ENCODE peak calls at places on chromosomes 3 and 15, in nine cellular contexts. C, P, L, K, Y, B, Q, Z and N are unnamed samples.

GRCh38 chr15:98562361-98562791 is 86.0 kb upstream of the IGF1R start:
- DNase-seq in Y (no peak), L (no peak), Q (no peak), P (no peak), Z (no peak), C (no peak), K (peak; percentile 94), B (peak; percentile 43), N (no peak)

GRCh38 chr3:34683851-34684250 is 885.4 kb downstream of the PDCD6IP start:
- DNase-seq in P (peak; percentile 41), Q (peak; percentile 65), B (peak; percentile 74), Z (peak; percentile 22), C (peak; percentile 43), K (no peak), L (no peak), Y (peak; percentile 2), N (no peak)

GRCh38 chr3:126245811-126246727 is 65.7 kb upstream of the ALDH1L1 start:
- DNase-seq in P (no peak), L (peak; percentile 77), B (peak; percentile 45), Q (peak; percentile 70), K (peak; percentile 82), Y (peak; percentile 33), C (peak; percentile 45), Z (peak; percentile 48), N (no peak)

GRCh38 chr3:87426916-87427315 is 150.5 kb upstream of the POU1F1 start:
- DNase-seq in Z (no peak), K (no peak), Q (no peak), B (no peak), Y (no peak), P (no peak), L (no peak), C (no peak), N (no peak)

GRCh38 chr3:130895690-130896089 is 1.8 kb downstream of the ATP2C1 start:
- DNase-seq in C (no peak), B (no peak), Q (no peak), K (no peak), Z (no peak), Y (no peak), L (no peak), P (no peak), N (no peak)

GRCh38 chr3:127011270-127011992 is 28.5 kb downstream of the PLXNA1 start:
- DNase-seq in K (no peak), Z (no peak), L (no peak), C (no peak), P (no peak), Y (no peak), B (no peak), Q (peak; percentile 16), N (no peak)

GRCh38 chr3:142693294-142693853 is 30.5 kb upstream of the TRPC1 start:
- DNase-seq in C (no peak), L (no peak), Y (no peak), K (no peak), Q (no peak), Z (no peak), B (no peak), P (no peak), N (no peak)

GRCh38 chr3:29282431-29283296 is 1.8 kb downstream of the RBMS3 start:
- DNase-seq in L (no peak), Q (no peak), Y (no peak), Z (no peak), B (no peak), C (no peak), K (no peak), P (no peak), N (no peak)

GRCh38 chr3:54954516-54954915 is 26.7 kb upstream of the LRTM1 start:
- DNase-seq in Q (no peak), C (no peak), P (peak; percentile 25), K (no peak), Z (no peak), L (no peak), B (no peak), Y (no peak), N (no peak)

GRCh38 chr3:76940181-76940770 is 99.6 kb upstream of the ROBO2 start:
- DNase-seq in K (no peak), Z (peak; percentile 12), Y (no peak), C (no peak), B (no peak), Q (no peak), L (no peak), P (no peak), N (no peak)

GRCh38 chr15:51403072-51403878 is 61.8 kb downstream of the GLDN start:
- DNase-seq in L (no peak), Z (peak; percentile 15), C (no peak), B (no peak), Y (peak; percentile 52), Q (no peak), P (no peak), K (no peak), N (no peak)

DNA sequence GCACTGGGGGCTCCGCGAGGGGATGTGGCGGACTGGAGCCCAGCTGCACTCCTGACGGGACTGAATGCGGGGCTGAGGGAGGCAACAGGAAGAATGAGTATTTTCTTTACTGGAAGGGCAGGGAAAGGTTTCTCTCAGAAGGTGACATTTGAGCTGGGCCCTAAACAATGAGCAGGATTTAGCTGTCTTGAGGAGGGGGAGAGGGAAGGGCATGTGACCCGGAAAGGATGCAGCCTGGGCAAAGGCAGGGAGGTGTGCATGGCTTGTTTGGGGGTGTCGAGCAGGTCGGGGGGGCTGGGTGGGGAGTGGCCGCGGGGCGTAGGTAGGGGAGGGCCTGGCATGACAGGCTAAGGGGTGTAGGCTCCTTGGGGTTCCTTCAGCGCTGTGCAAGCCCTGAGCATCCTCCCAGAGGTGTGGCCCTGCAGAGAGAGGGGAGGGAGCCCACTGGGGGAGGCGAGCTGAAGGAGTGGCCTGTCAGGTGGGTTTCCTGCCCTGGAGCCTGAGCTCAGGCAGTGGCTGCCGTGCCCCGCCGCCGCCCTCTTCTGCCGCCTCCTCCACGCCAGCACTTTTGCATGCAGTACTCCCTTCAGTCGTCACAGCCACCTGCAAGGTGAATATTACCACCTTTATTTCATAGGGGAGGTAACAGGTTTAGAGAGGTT is 17.2 kb upstream of the ANKDD1A start:
- DNase-seq in Y (no peak), K (peak; percentile 70), C (no peak), Q (no peak), P (no peak), B (peak; percentile 84), Z (no peak), L (no peak), N (no peak)
- TF ChIP-seq EP300 in Y (no peak), K (no peak), C (no peak), Q (no peak), P (no peak), B (no peak), Z (no peak), L (no peak), N (no peak)

GRCh38 chr15:69593981-69594966 is 141.7 kb downstream of the RPLP1 start:
- DNase-seq in B (peak; percentile 90), L (no peak), P (no peak), Z (peak; percentile 98), Y (peak; percentile 89), C (peak; percentile 92), Q (peak; percentile 47), K (peak; percentile 58), N (no peak)
- TF ChIP-seq EP300 in B (peak; percentile 61), L (no peak), P (no peak), Z (peak; percentile 84), Y (peak; percentile 53), C (no peak), Q (no peak), K (no peak), N (no peak)

GRCh38 chr15:68887120-68887519 is 43.2 kb upstream of the SPESP1 start:
- DNase-seq in Q (no peak), K (no peak), Y (no peak), L (no peak), B (no peak), P (no peak), Z (no peak), C (no peak), N (no peak)

GRCh38 chr15:68894208-68894607 is 36.1 kb upstream of the SPESP1 start:
- DNase-seq in C (no peak), B (no peak), Y (no peak), K (no peak), Z (no peak), P (no peak), L (no peak), Q (no peak), N (no peak)

GRCh38 chr15:68885070-68885469 is 45.3 kb upstream of the SPESP1 start:
- DNase-seq in P (no peak), Z (no peak), Q (no peak), B (no peak), C (no peak), Y (no peak), K (no peak), L (no peak), N (no peak)

DNA sequence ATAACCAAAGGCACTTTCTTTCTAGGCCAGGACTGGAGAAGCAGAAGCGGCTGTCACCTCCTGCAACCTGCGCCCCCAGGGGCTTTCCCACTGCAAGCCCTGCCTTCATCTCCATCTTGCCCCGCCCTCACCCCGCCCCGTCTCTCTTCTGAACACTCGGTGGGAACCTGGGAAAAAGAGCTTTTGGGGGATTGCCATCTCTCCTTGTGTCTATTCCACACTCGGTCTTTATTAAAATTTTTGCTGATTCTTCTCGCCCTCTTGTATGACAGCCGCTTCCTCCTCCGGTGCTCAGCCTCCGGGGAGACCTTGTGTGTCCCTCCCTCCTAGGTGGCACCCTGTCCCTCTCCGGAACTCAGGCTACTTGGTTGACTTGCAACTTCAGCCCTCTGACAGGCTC is 41.9 kb upstream of the SPESP1 start:
- DNase-seq in L (no peak), Z (no peak), C (no peak), B (no peak), Q (no peak), P (no peak), Y (no peak), K (no peak), N (no peak)
- TF ChIP-seq EP300 in L (no peak), Z (no peak), C (no peak), B (no peak), Q (no peak), P (no peak), Y (peak; percentile 4), K (no peak), N (no peak)

GRCh38 chr3:39933986-39934693 is 124.7 kb downstream of the MYRIP start:
- DNase-seq in B (no peak), P (no peak), K (no peak), C (no peak), Y (no peak), Q (no peak), Z (no peak), L (no peak), N (no peak)
- TF ChIP-seq EP300 in B (no peak), P (no peak), K (no peak), C (no peak), Y (no peak), Q (no peak), Z (no peak), L (no peak), N (no peak)